ENCODE peak calls at places on chromosomes 4 and X, in four cellular contexts. V, O, T and K are unnamed samples.

GRCh38 chr4:76792418-76792817 is 105.5 kb downstream of the SOWAHB start:
- DNase-seq in V (no peak), O (no peak), T (no peak), K (no peak)

GRCh38 chrX:42229533-42229932 is 306.2 kb upstream of the CASK start:
- DNase-seq in V (no peak), O (no peak), T (no peak), K (no peak)

GRCh38 chr4:24971192-24971591 is 58.4 kb upstream of the CCDC149 start:
- DNase-seq in V (no peak), O (no peak), T (no peak), K (no peak)

GRCh38 chr4:89587364-89587763 is 249.6 kb downstream of the SNCA start:
- DNase-seq in V (no peak), O (no peak), T (no peak), K (no peak)

GRCh38 chr4:88191404-88191803 is 33.0 kb upstream of the ABCG2 start:
- DNase-seq in V (no peak), O (no peak), T (no peak), K (no peak)

GRCh38 chr4:2333356-2333841 is 71.5 kb upstream of the MXD4 start:
- DNase-seq in V (no peak), O (peak), T (peak), K (no peak)

GRCh38 chr4:42750091-42750490 is 93.2 kb upstream of the ATP8A1 start:
- DNase-seq in V (no peak), O (no peak), T (no peak), K (peak)

GRCh38 chrX:103889216-103889615 is 57.2 kb upstream of the RAB9B start:
- DNase-seq in V (no peak), O (no peak), T (no peak), K (no peak)

GRCh38 chr4:142901166-142901662 is 55.1 kb upstream of the INPP4B start:
- DNase-seq in V (peak), O (no peak), T (no peak), K (no peak)

GRCh38 chr4:31370866-31371465 is 650.8 kb downstream of the PCDH7 start:
- DNase-seq in V (peak), O (no peak), T (no peak), K (no peak)

GRCh38 chr4:71231073-71231752 is 107.6 kb upstream of the SLC4A4 start:
- DNase-seq in V (peak), O (peak), T (no peak), K (peak)

GRCh38 chr4:47619691-47620090 is 134.6 kb downstream of the ATP10D start:
- DNase-seq in V (no peak), O (no peak), T (no peak), K (no peak)

GRCh38 chr4:105978684-105979296 is 83.5 kb downstream of the NPNT start:
- DNase-seq in V (peak), O (no peak), T (no peak), K (no peak)

GRCh38 chr4:140252144-140252741 is 98.3 kb upstream of the MAML3 start:
- DNase-seq in V (no peak), O (peak), T (peak), K (peak)

GRCh38 chr4:167887726-167888125 is 204.6 kb upstream of the ANXA10 start:
- DNase-seq in V (no peak), O (no peak), T (no peak), K (no peak)

GRCh38 chr4:183098080-183098722 is 856 bp upstream of the WWC2 start:
- DNase-seq in V (peak), O (peak), T (peak), K (no peak)

GRCh38 chr4:2273657-2274319 is 11.9 kb upstream of the MXD4 start:
- DNase-seq in V (no peak), O (no peak), T (no peak), K (no peak)

GRCh38 chrX:40298569-40298968 is 200.8 kb upstream of the BCOR start:
- DNase-seq in V (no peak), O (no peak), T (no peak), K (no peak)

GRCh38 chr4:140344621-140345020 is 28.8 kb upstream of the SCOC start:
- DNase-seq in V (no peak), O (no peak), T (no peak), K (no peak)

GRCh38 chr4:139144911-139145551 is 32.0 kb downstream of the ELF2 start:
- DNase-seq in V (no peak), O (peak), T (no peak), K (no peak)
- H3K27ac ChIP-seq in V (no peak), O (no peak), T (peak), K (no peak)

DNA sequence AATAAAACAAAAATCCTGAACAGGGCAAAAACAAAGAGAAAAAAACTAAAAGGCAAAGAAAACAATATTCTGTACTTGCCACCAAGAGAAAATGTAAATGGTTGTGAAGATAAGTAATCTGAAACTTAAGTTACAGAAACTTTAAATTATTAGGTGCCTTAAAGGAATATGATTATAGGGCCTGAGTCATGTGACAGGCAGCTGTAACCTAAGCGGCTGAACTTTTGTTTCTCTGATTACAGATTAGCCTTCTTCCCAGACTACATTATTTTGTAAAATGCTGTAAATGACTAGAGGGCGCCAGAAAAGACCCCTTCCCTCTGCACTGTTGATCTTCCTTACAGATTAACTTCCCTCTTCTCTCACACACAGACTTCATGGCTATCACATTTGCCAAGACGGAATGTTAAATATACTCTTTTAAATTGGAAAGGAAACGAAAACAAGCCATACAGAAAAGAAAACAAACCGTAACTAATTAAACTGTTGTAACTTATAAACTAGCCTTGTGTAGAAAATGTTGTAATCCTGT is 96.6 kb downstream of the EVC2 start:
- DNase-seq in V (no peak), O (no peak), T (no peak), K (no peak)
- H3K27ac ChIP-seq in V (no peak), O (no peak), T (no peak), K (no peak)

DNA sequence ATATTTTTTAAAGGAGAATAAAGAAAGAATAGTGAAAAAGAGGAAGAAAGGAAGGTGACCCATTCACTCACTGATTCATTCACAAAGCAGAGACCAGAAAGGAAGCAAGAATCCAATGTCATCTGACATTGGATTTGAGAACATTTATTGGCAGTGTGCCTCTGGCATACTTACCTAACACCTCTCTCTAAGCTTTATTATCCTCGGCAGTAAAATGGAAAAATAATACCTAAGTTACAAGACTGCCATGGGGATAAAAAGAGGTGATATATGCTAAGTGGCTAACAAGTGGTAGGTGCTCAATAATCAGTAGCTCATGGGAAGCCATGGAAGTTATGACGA is 41.6 kb upstream of the PPARGC1A start:
- DNase-seq in V (no peak), O (no peak), T (no peak), K (no peak)
- H3K27ac ChIP-seq in V (no peak), O (peak), T (no peak), K (no peak)

DNA sequence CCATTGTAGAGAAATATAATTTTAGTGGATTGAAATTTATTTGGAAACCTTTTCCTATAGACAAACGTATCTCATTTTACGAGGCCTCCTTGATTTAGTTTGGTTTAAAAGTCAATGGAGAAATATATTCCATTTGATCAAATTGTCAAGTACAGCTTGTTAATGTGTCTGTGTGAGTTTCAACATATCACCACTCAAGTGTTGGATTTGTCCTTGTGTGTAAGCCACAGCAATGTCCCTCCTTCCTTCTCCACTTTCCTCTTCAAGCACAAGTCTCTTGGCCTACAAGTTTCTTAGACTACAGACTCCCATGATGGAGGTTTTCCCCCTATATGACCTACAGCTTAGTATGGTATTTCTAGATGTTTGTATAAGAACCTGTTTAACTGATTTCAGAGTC is 104.7 kb downstream of the SYNPO2 start:
- DNase-seq in V (no peak), O (no peak), T (no peak), K (no peak)
- H3K27ac ChIP-seq in V (no peak), O (peak), T (no peak), K (no peak)